ENCODE peak calls at places on chromosomes 2 and 18, in nine cellular contexts. C is stimulated activated naive CD4-positive, alpha-beta T cell; T is activated CD4-positive, alpha-beta T cell treated with anti-CD3 and anti-CD28 coated beads, Interleukin-2, amount 50 U/mL, for 24 hours; E is stimulated activated CD4-positive, alpha-beta T cell treated with anti-CD3 and anti-CD28 coated beads, Interleukin-15, amount 100 ng/mL, for 1 hour; B is activated effector memory CD4-positive, alpha-beta T cell treated with anti-CD3 and anti-CD28 coated beads, Interleukin-2, amount 50 U/mL, for 16 hours; H is ascending aorta; Y is stimulated activated CD8-positive, alpha-beta memory T cell treated with anti-CD3 and anti-CD28 coated beads, Interleukin-15, amount 100 ng/mL, for 4 hours; A is AG10803; Z is BE2C. V is an unnamed sample.

GRCh38 chr2:191533693-191534175 is 144.2 kb upstream of the NABP1 start:
- DNase-seq in C (no peak), T (no peak), E (no peak), B (no peak), H (no peak), Y (no peak), A (peak), Z (no peak), V (no peak)

GRCh38 chr2:167249197-167249596 is 360.9 kb downstream of the XIRP2 start:
- DNase-seq in C (no peak), T (no peak), E (no peak), B (no peak), H (no peak), Y (no peak), A (no peak), Z (no peak), V (no peak)

GRCh38 chr2:43370705-43371104 is 144.3 kb upstream of the ZFP36L2 start:
- DNase-seq in C (no peak), T (no peak), E (no peak), B (no peak), H (no peak), Y (no peak), A (peak), Z (no peak), V (no peak)

GRCh38 chr18:70468861-70469570 is 180.2 kb downstream of the SOCS6 start:
- DNase-seq in C (no peak), T (no peak), E (no peak), B (no peak), H (no peak), Y (no peak), A (no peak), Z (peak), V (no peak)

GRCh38 chr2:129923265-129924141 is 56.0 kb upstream of the RAB6C start:
- DNase-seq in C (no peak), T (no peak), E (no peak), B (no peak), H (no peak), Y (no peak), A (peak), Z (peak), V (no peak)

GRCh38 chr18:39215920-39216319 is 1650.3 kb upstream of the CELF4 start:
- DNase-seq in C (no peak), T (no peak), E (no peak), B (no peak), H (no peak), Y (no peak), A (no peak), Z (no peak), V (no peak)

GRCh38 chr18:42087195-42087594 is 132.2 kb downstream of the PIK3C3 start:
- DNase-seq in C (no peak), T (no peak), E (no peak), B (no peak), H (no peak), Y (no peak), A (no peak), Z (no peak), V (no peak)

GRCh38 chr2:240396623-240397541 is 38.6 kb upstream of the GPC1 start:
- DNase-seq in C (no peak), T (no peak), E (no peak), B (peak), H (no peak), Y (no peak), A (no peak), Z (peak), V (no peak)

GRCh38 chr2:73175663-73176204 is 26.6 kb upstream of the NOTO start:
- DNase-seq in C (peak), T (peak), E (peak), B (peak), H (no peak), Y (peak), A (peak), Z (peak), V (no peak)

GRCh38 chr18:48711651-48712486 is 173.0 kb downstream of the CTIF start:
- DNase-seq in C (no peak), T (no peak), E (no peak), B (no peak), H (no peak), Y (no peak), A (peak), Z (peak), V (no peak)

GRCh38 chr2:205698556-205699282 is 16.4 kb downstream of the NRP2 start:
- DNase-seq in C (no peak), T (no peak), E (no peak), B (no peak), H (no peak), Y (no peak), A (peak), Z (no peak), V (no peak)

GRCh38 chr2:65537651-65538385 is 105.4 kb upstream of the SPRED2 start:
- DNase-seq in C (no peak), T (no peak), E (no peak), B (peak), H (no peak), Y (no peak), A (peak), Z (no peak), V (no peak)

GRCh38 chr18:75586576-75586975 is 159.1 kb upstream of the SMIM21 start:
- DNase-seq in C (no peak), T (no peak), E (no peak), B (no peak), H (no peak), Y (no peak), A (no peak), Z (no peak), V (no peak)

GRCh38 chr18:48792611-48793368 is 158.0 kb downstream of the SMAD7 start:
- DNase-seq in C (no peak), T (no peak), E (no peak), B (peak), H (peak), Y (no peak), A (no peak), Z (no peak), V (no peak)

GRCh38 chr2:118841828-118842461 is 5.5 kb downstream of the EN1 start:
- DNase-seq in C (no peak), T (no peak), E (no peak), B (no peak), H (no peak), Y (no peak), A (no peak), Z (no peak), V (no peak)

GRCh38 chr18:48804856-48805610 is 145.7 kb downstream of the SMAD7 start:
- DNase-seq in C (no peak), T (no peak), E (no peak), B (peak), H (no peak), Y (no peak), A (no peak), Z (no peak), V (no peak)

GRCh38 chr18:42534313-42534712 is 579.3 kb downstream of the PIK3C3 start:
- DNase-seq in C (no peak), T (no peak), E (no peak), B (no peak), H (no peak), Y (no peak), A (no peak), Z (peak), V (no peak)

GRCh38 chr2:154452906-154453493 is 245.5 kb upstream of the KCNJ3 start:
- DNase-seq in C (no peak), T (no peak), E (no peak), B (no peak), H (no peak), Y (no peak), A (peak), Z (no peak), V (no peak)

GRCh38 chr2:69911985-69912563 is 2.8 kb upstream of the MXD1 start:
- DNase-seq in C (peak), T (no peak), E (no peak), B (no peak), H (no peak), Y (no peak), A (peak), Z (no peak), V (no peak)

GRCh38 chr18:77140030-77140429 is 7.4 kb upstream of the MBP start:
- DNase-seq in C (no peak), T (no peak), E (no peak), B (no peak), H (no peak), Y (no peak), A (no peak), Z (no peak), V (no peak)

GRCh38 chr2:134727385-134727784 is 8.6 kb upstream of the TMEM163 start:
- DNase-seq in C (no peak), T (no peak), E (no peak), B (no peak), H (no peak), Y (no peak), A (no peak), Z (no peak), V (no peak)

GRCh38 chr2:23420091-23420839 is 35.3 kb downstream of the KLHL29 start:
- DNase-seq in C (no peak), T (no peak), E (no peak), B (no peak), H (no peak), Y (no peak), A (no peak), Z (no peak), V (no peak)

GRCh38 chr2:226873051-226873620 is 37.3 kb downstream of the RHBDD1 start:
- DNase-seq in C (no peak), T (no peak), E (no peak), B (no peak), H (no peak), Y (no peak), A (no peak), Z (no peak), V (no peak)